ENCODE peak calls at places on chromosomes 16 and 17, in seven cellular contexts. One of them, this sample, is unnamed.
A peak's percentile ranks its signal among the peaks of the same experiment; 100 is the strongest.

GRCh38 chr16:49399594-49400364 is 26.2 kb downstream of the C16orf78 start:
- DNase-seq in H9: no peak
- DNase-seq in mesendoderm: no peak
- DNase-seq in trophoblast cell: no peak
- DNase-seq in H1: no peak
- DNase-seq in neuronal stem cell: no peak
- DNase-seq in IMR-90: no peak
- DNase-seq in this sample: no peak

GRCh38 chr16:12462690-12463646 is 340.7 kb downstream of the CPPED1 start:
- DNase-seq in H9: no peak
- DNase-seq in mesendoderm: no peak
- DNase-seq in trophoblast cell: no peak
- DNase-seq in H1: no peak
- DNase-seq in neuronal stem cell: no peak
- DNase-seq in IMR-90: peak; percentile 82
- DNase-seq in this sample: peak; percentile 57

GRCh38 chr17:510223-510917 is 157.8 kb upstream of the RPH3AL start:
- DNase-seq in H9: no peak
- DNase-seq in mesendoderm: no peak
- DNase-seq in trophoblast cell: no peak
- DNase-seq in H1: no peak
- DNase-seq in neuronal stem cell: no peak
- DNase-seq in IMR-90: peak; percentile 17
- DNase-seq in this sample: no peak

GRCh38 chr17:60508384-60508980 is 17.6 kb downstream of the APPBP2 start:
- DNase-seq in H9: no peak
- DNase-seq in mesendoderm: no peak
- DNase-seq in trophoblast cell: no peak
- DNase-seq in H1: no peak
- DNase-seq in neuronal stem cell: no peak
- DNase-seq in IMR-90: no peak
- DNase-seq in this sample: no peak

GRCh38 chr17:61385869-61386245 is 13.8 kb upstream of the TBX2 start:
- DNase-seq in H9: no peak
- DNase-seq in mesendoderm: no peak
- DNase-seq in trophoblast cell: no peak
- DNase-seq in H1: no peak
- DNase-seq in neuronal stem cell: no peak
- DNase-seq in IMR-90: peak; percentile 46
- DNase-seq in this sample: no peak

GRCh38 chr16:57639172-57639571 is 10.7 kb downstream of the ADGRG1 start:
- DNase-seq in H9: peak; percentile 78
- DNase-seq in mesendoderm: peak; percentile 89
- DNase-seq in trophoblast cell: no peak
- DNase-seq in H1: no peak
- DNase-seq in neuronal stem cell: peak; percentile 89
- DNase-seq in IMR-90: no peak
- DNase-seq in this sample: peak; percentile 35

GRCh38 chr16:30409125-30410060 is 2.0 kb downstream of the ZNF771 start:
- DNase-seq in H9: peak; percentile 92
- DNase-seq in mesendoderm: peak; percentile 93
- DNase-seq in trophoblast cell: peak; percentile 94
- DNase-seq in H1: peak; percentile 84
- DNase-seq in neuronal stem cell: peak; percentile 87
- DNase-seq in IMR-90: peak; percentile 80
- DNase-seq in this sample: peak; percentile 89

GRCh38 chr17:80718428-80718827 is 173.8 kb downstream of the RPTOR start:
- DNase-seq in H9: no peak
- DNase-seq in mesendoderm: no peak
- DNase-seq in trophoblast cell: no peak
- DNase-seq in H1: no peak
- DNase-seq in neuronal stem cell: no peak
- DNase-seq in IMR-90: no peak
- DNase-seq in this sample: no peak

GRCh38 chr16:23072084-23072599 is 77.1 kb downstream of the USP31 start:
- DNase-seq in H9: no peak
- DNase-seq in mesendoderm: no peak
- DNase-seq in trophoblast cell: peak; percentile 52
- DNase-seq in H1: no peak
- DNase-seq in neuronal stem cell: no peak
- DNase-seq in IMR-90: peak; percentile 77
- DNase-seq in this sample: peak; percentile 9

GRCh38 chr17:43533699-43534098 is 12.4 kb downstream of the ETV4 start:
- DNase-seq in H9: no peak
- DNase-seq in mesendoderm: no peak
- DNase-seq in trophoblast cell: no peak
- DNase-seq in H1: no peak
- DNase-seq in neuronal stem cell: no peak
- DNase-seq in IMR-90: no peak
- DNase-seq in this sample: no peak

GRCh38 chr17:75404223-75404738 is 1.2 kb downstream of the GRB2 start:
- DNase-seq in H9: peak; percentile 81
- DNase-seq in mesendoderm: peak; percentile 91
- DNase-seq in trophoblast cell: peak; percentile 67
- DNase-seq in H1: no peak
- DNase-seq in neuronal stem cell: no peak
- DNase-seq in IMR-90: peak; percentile 83
- DNase-seq in this sample: peak; percentile 91

GRCh38 chr16:83701494-83701893 is 106.3 kb upstream of the HSBP1 start:
- DNase-seq in H9: peak; percentile 78
- DNase-seq in mesendoderm: peak; percentile 86
- DNase-seq in trophoblast cell: peak; percentile 21
- DNase-seq in H1: no peak
- DNase-seq in neuronal stem cell: peak; percentile 70
- DNase-seq in IMR-90: peak; percentile 45
- DNase-seq in this sample: peak; percentile 47

GRCh38 chr17:82752371-82753200 is 721 bp downstream of the TBCD start:
- DNase-seq in H9: no peak
- DNase-seq in mesendoderm: no peak
- DNase-seq in trophoblast cell: no peak
- DNase-seq in H1: no peak
- DNase-seq in neuronal stem cell: no peak
- DNase-seq in IMR-90: no peak
- DNase-seq in this sample: peak; percentile 65

GRCh38 chr16:27718767-27719445 is 169.0 kb downstream of the KATNIP start:
- DNase-seq in H9: no peak
- DNase-seq in mesendoderm: no peak
- DNase-seq in trophoblast cell: no peak
- DNase-seq in H1: no peak
- DNase-seq in neuronal stem cell: peak; percentile 63
- DNase-seq in IMR-90: no peak
- DNase-seq in this sample: no peak

GRCh38 chr17:75783803-75784472 is 668 bp upstream of the UNK start:
- DNase-seq in H9: no peak
- DNase-seq in mesendoderm: no peak
- DNase-seq in trophoblast cell: no peak
- DNase-seq in H1: no peak
- DNase-seq in neuronal stem cell: no peak
- DNase-seq in IMR-90: no peak
- DNase-seq in this sample: no peak

GRCh38 chr17:57940217-57940616 is 15.0 kb downstream of the CUEDC1 start:
- DNase-seq in H9: peak; percentile 65
- DNase-seq in mesendoderm: no peak
- DNase-seq in trophoblast cell: no peak
- DNase-seq in H1: no peak
- DNase-seq in neuronal stem cell: no peak
- DNase-seq in IMR-90: no peak
- DNase-seq in this sample: no peak

GRCh38 chr16:28526201-28527099 is 12.3 kb downstream of the NUPR1 start:
- DNase-seq in H9: no peak
- DNase-seq in mesendoderm: no peak
- DNase-seq in trophoblast cell: no peak
- DNase-seq in H1: no peak
- DNase-seq in neuronal stem cell: no peak
- DNase-seq in IMR-90: no peak
- DNase-seq in this sample: no peak

GRCh38 chr17:57532556-57532955 is 212.5 kb downstream of the CCDC182 start:
- DNase-seq in H9: no peak
- DNase-seq in mesendoderm: no peak
- DNase-seq in trophoblast cell: no peak
- DNase-seq in H1: no peak
- DNase-seq in neuronal stem cell: no peak
- DNase-seq in IMR-90: no peak
- DNase-seq in this sample: no peak

GRCh38 chr17:15261063-15261817 is 3.9 kb downstream of the PMP22 start:
- DNase-seq in H9: peak; percentile 75
- DNase-seq in mesendoderm: peak; percentile 79
- DNase-seq in trophoblast cell: no peak
- DNase-seq in H1: no peak
- DNase-seq in neuronal stem cell: peak; percentile 51
- DNase-seq in IMR-90: peak; percentile 60
- DNase-seq in this sample: peak; percentile 80

GRCh38 chr16:55233464-55233863 is 90.5 kb upstream of the IRX6 start:
- DNase-seq in H9: no peak
- DNase-seq in mesendoderm: no peak
- DNase-seq in trophoblast cell: no peak
- DNase-seq in H1: no peak
- DNase-seq in neuronal stem cell: no peak
- DNase-seq in IMR-90: no peak
- DNase-seq in this sample: no peak

GRCh38 chr16:84922351-84923135 is 88.8 kb downstream of the ZDHHC7 start:
- DNase-seq in H9: no peak
- DNase-seq in mesendoderm: no peak
- DNase-seq in trophoblast cell: no peak
- DNase-seq in H1: no peak
- DNase-seq in neuronal stem cell: no peak
- DNase-seq in IMR-90: peak; percentile 46
- DNase-seq in this sample: peak; percentile 87

GRCh38 chr16:21302454-21302853 is 24.4 kb upstream of the CRYM start:
- DNase-seq in H9: no peak
- DNase-seq in mesendoderm: peak; percentile 77
- DNase-seq in trophoblast cell: no peak
- DNase-seq in H1: no peak
- DNase-seq in neuronal stem cell: no peak
- DNase-seq in IMR-90: peak; percentile 3
- DNase-seq in this sample: peak; percentile 7

GRCh38 chr16:81558444-81559175 is 114.0 kb downstream of the CMIP start:
- DNase-seq in H9: no peak
- DNase-seq in mesendoderm: peak; percentile 76
- DNase-seq in trophoblast cell: no peak
- DNase-seq in H1: no peak
- DNase-seq in neuronal stem cell: no peak
- DNase-seq in IMR-90: no peak
- DNase-seq in this sample: no peak
- H2AK5ac ChIP-seq in H9: no peak overlapping the region
- H2AK5ac ChIP-seq in mesendoderm: no peak overlapping the region
- H2AK5ac ChIP-seq in trophoblast cell: no peak overlapping the region
- H2AK5ac ChIP-seq in H1: no peak overlapping the region
- H2AK5ac ChIP-seq in neuronal stem cell: no peak overlapping the region
- H2AK5ac ChIP-seq in IMR-90: no peak overlapping the region
- H2AK5ac ChIP-seq in this sample: no peak overlapping the region

DNA sequence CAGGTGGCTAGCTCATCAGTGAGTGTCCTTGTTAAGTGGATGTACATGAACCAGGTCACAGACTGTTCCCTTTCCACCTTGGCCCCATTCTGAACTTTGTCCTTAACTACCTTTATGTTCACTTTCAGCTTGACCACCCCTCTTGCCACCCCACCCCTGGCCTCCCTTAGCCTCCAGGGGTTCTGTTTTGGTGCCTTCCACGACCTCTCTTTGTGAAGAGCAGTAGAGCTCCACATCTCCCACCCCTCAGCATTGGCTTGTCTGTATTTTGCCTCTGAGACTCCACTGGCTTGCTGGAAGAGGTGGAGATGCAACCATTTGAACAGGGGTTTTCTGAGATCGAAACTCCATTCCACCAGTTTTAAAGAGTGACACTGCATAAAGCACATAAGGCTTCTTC is 123.5 kb downstream of the RGS9 start:
- DNase-seq in H9: no peak
- DNase-seq in mesendoderm: no peak
- DNase-seq in trophoblast cell: no peak
- DNase-seq in H1: no peak
- DNase-seq in neuronal stem cell: no peak
- DNase-seq in IMR-90: no peak
- DNase-seq in this sample: no peak
- H2AK5ac ChIP-seq in H9: no peak overlapping the region
- H2AK5ac ChIP-seq in mesendoderm: no peak overlapping the region
- H2AK5ac ChIP-seq in trophoblast cell: no peak overlapping the region
- H2AK5ac ChIP-seq in H1: no peak overlapping the region
- H2AK5ac ChIP-seq in neuronal stem cell: no peak overlapping the region
- H2AK5ac ChIP-seq in IMR-90: no peak overlapping the region
- H2AK5ac ChIP-seq in this sample: no peak overlapping the region

GRCh38 chr17:7431231-7431630 is 2.6 kb downstream of the SPEM3 start:
- DNase-seq in H9: no peak
- DNase-seq in mesendoderm: no peak
- DNase-seq in trophoblast cell: no peak
- DNase-seq in H1: no peak
- DNase-seq in neuronal stem cell: no peak
- DNase-seq in IMR-90: peak; percentile 22
- DNase-seq in this sample: no peak
- H2AK5ac ChIP-seq in H9: no peak overlapping the region
- H2AK5ac ChIP-seq in mesendoderm: no peak overlapping the region
- H2AK5ac ChIP-seq in trophoblast cell: no peak overlapping the region
- H2AK5ac ChIP-seq in H1: no peak overlapping the region
- H2AK5ac ChIP-seq in neuronal stem cell: no peak overlapping the region
- H2AK5ac ChIP-seq in IMR-90: no peak overlapping the region
- H2AK5ac ChIP-seq in this sample: no peak overlapping the region

GRCh38 chr16:65828296-65828695 is 538.2 kb upstream of the CDH5 start:
- DNase-seq in H9: no peak
- DNase-seq in mesendoderm: no peak
- DNase-seq in trophoblast cell: no peak
- DNase-seq in H1: no peak
- DNase-seq in neuronal stem cell: no peak
- DNase-seq in IMR-90: no peak
- DNase-seq in this sample: no peak

GRCh38 chr16:65829076-65829475 is 537.4 kb upstream of the CDH5 start:
- DNase-seq in H9: no peak
- DNase-seq in mesendoderm: no peak
- DNase-seq in trophoblast cell: no peak
- DNase-seq in H1: no peak
- DNase-seq in neuronal stem cell: no peak
- DNase-seq in IMR-90: no peak
- DNase-seq in this sample: no peak

GRCh38 chr16:65822148-65822547 is 544.3 kb upstream of the CDH5 start:
- DNase-seq in H9: no peak
- DNase-seq in mesendoderm: no peak
- DNase-seq in trophoblast cell: no peak
- DNase-seq in H1: no peak
- DNase-seq in neuronal stem cell: no peak
- DNase-seq in IMR-90: no peak
- DNase-seq in this sample: no peak

GRCh38 chr16:65825191-65825856 is 541.2 kb upstream of the CDH5 start:
- DNase-seq in H9: no peak
- DNase-seq in mesendoderm: no peak
- DNase-seq in trophoblast cell: no peak
- DNase-seq in H1: no peak
- DNase-seq in neuronal stem cell: no peak
- DNase-seq in IMR-90: no peak
- DNase-seq in this sample: no peak
- H2AK5ac ChIP-seq in H9: no peak overlapping the region
- H2AK5ac ChIP-seq in mesendoderm: no peak overlapping the region
- H2AK5ac ChIP-seq in trophoblast cell: no peak overlapping the region
- H2AK5ac ChIP-seq in H1: no peak overlapping the region
- H2AK5ac ChIP-seq in neuronal stem cell: no peak overlapping the region
- H2AK5ac ChIP-seq in IMR-90: no peak overlapping the region
- H2AK5ac ChIP-seq in this sample: no peak overlapping the region

DNA sequence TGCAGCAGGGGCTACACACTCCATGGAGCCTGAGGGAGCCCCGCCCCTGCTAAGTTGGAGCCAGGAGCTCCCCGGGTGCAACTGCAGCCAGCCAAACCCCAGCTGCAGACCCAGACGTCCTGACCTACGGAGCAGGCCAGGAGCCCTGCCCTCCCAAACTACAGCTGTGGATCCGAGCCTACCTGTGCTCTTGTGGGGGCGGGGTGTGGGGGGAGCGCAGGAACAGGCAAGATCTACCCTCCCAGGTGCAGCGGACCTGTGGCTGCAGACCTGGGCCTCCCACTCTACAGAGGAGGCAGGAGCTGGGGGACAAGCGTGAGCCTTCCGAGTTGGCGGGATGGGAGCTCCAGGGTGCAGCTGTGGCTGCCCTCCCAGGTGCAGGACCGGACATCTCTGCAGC is 29.7 kb upstream of the MYLK3 start:
- DNase-seq in H9: no peak
- DNase-seq in mesendoderm: no peak
- DNase-seq in trophoblast cell: no peak
- DNase-seq in H1: no peak
- DNase-seq in neuronal stem cell: no peak
- DNase-seq in IMR-90: no peak
- DNase-seq in this sample: no peak
- H2AK5ac ChIP-seq in H9: no peak overlapping the region
- H2AK5ac ChIP-seq in mesendoderm: no peak overlapping the region
- H2AK5ac ChIP-seq in trophoblast cell: no peak overlapping the region
- H2AK5ac ChIP-seq in H1: no peak overlapping the region
- H2AK5ac ChIP-seq in neuronal stem cell: no peak overlapping the region
- H2AK5ac ChIP-seq in IMR-90: no peak overlapping the region
- H2AK5ac ChIP-seq in this sample: no peak overlapping the region

This sample was measured in mesenchymal stem cell.